ENCODE peak calls at places on chromosomes 6 and 20, in seven cellular contexts. E is left cardiac atrium; W is central memory CD8-positive, alpha-beta T cell; S is activated CD8-positive, alpha-beta memory T cell treated with anti-CD3 and anti-CD28 coated beads, Interleukin-2, amount 10 ng/mL, durations not matched to agents 7 days and 5 days; D is aorta; T is right lobe of liver; A is lower lobe of right lung. O is an unnamed sample.

GRCh38 chr6:33208089-33208967 is at the start of gene RING1:
- ATAC-seq in E (peak; percentile 83), W (peak; percentile 68), S (peak; percentile 57), D (peak; percentile 91), T (peak; percentile 75), A (peak; percentile 89), O (peak; percentile 29)

GRCh38 chr6:148370171-148370570 is 27.5 kb downstream of the SASH1 start:
- ATAC-seq in E (no peak), W (no peak), S (no peak), D (no peak), T (no peak), A (no peak), O (no peak)

GRCh38 chr20:5147193-5147592 is 20.4 kb downstream of the CDS2 start:
- ATAC-seq in E (no peak), W (no peak), S (no peak), D (no peak), T (no peak), A (peak; percentile 16), O (no peak)

GRCh38 chr20:62887147-62887859 is 25.7 kb upstream of the TCFL5 start:
- ATAC-seq in E (peak; percentile 61), W (peak; percentile 80), S (peak; percentile 20), D (no peak), T (peak; percentile 50), A (no peak), O (peak; percentile 54)

GRCh38 chr6:14079433-14079832 is 38.1 kb upstream of the CD83 start:
- ATAC-seq in E (peak; percentile 84), W (no peak), S (no peak), D (no peak), T (no peak), A (no peak), O (peak; percentile 69)

GRCh38 chr6:149974825-149975224 is 11.1 kb downstream of the ULBP1 start:
- ATAC-seq in E (no peak), W (no peak), S (no peak), D (no peak), T (no peak), A (no peak), O (no peak)

GRCh38 chr6:157527471-157527907 is 146.5 kb downstream of the ZDHHC14 start:
- ATAC-seq in E (peak; percentile 80), W (peak; percentile 36), S (peak; percentile 96), D (peak; percentile 85), T (peak; percentile 42), A (peak; percentile 60), O (peak; percentile 93)

GRCh38 chr6:119628691-119629621 is 279.4 kb upstream of the MAN1A1 start:
- ATAC-seq in E (no peak), W (no peak), S (no peak), D (no peak), T (no peak), A (no peak), O (no peak)

GRCh38 chr20:37853823-37854375 is 49.0 kb upstream of the VSTM2L start:
- ATAC-seq in E (no peak), W (no peak), S (no peak), D (no peak), T (no peak), A (no peak), O (peak; percentile 50)

GRCh38 chr6:5878792-5879191 is 127.9 kb downstream of the NRN1 start:
- ATAC-seq in E (no peak), W (peak; percentile 46), S (peak; percentile 58), D (no peak), T (no peak), A (no peak), O (peak; percentile 69)

GRCh38 chr6:151822252-151823111 is 15.0 kb downstream of the ESR1 start:
- ATAC-seq in E (no peak), W (no peak), S (no peak), D (no peak), T (no peak), A (no peak), O (no peak)

GRCh38 chr6:12113190-12113578 is 101.1 kb downstream of the HIVEP1 start:
- ATAC-seq in E (peak; percentile 44), W (no peak), S (peak; percentile 52), D (no peak), T (peak; percentile 20), A (peak; percentile 16), O (peak; percentile 97)

GRCh38 chr6:41721396-41721795 is 14.0 kb downstream of the TFEB start:
- ATAC-seq in E (no peak), W (no peak), S (no peak), D (no peak), T (no peak), A (no peak), O (no peak)

GRCh38 chr6:157952751-157953479 is 28.7 kb upstream of the SYNJ2 start:
- ATAC-seq in E (peak; percentile 62), W (no peak), S (no peak), D (no peak), T (no peak), A (no peak), O (no peak)

GRCh38 chr6:12661690-12662089 is 54.9 kb upstream of the PHACTR1 start:
- ATAC-seq in E (no peak), W (no peak), S (no peak), D (no peak), T (no peak), A (no peak), O (no peak)

GRCh38 chr20:57481281-57481711 is 43.6 kb downstream of the CTCFL start:
- ATAC-seq in E (peak; percentile 42), W (no peak), S (no peak), D (no peak), T (no peak), A (no peak), O (no peak)

GRCh38 chr6:10305740-10306423 is 109.0 kb downstream of the TFAP2A start:
- ATAC-seq in E (no peak), W (no peak), S (no peak), D (no peak), T (no peak), A (no peak), O (no peak)

GRCh38 chr6:75609639-75610590 is 8.2 kb downstream of the SENP6 start:
- ATAC-seq in E (no peak), W (no peak), S (no peak), D (no peak), T (no peak), A (no peak), O (no peak)

GRCh38 chr6:142406131-142406530 is 104.3 kb downstream of the ADGRG6 start:
- ATAC-seq in E (peak; percentile 29), W (no peak), S (no peak), D (no peak), T (peak; percentile 92), A (no peak), O (no peak)

GRCh38 chr20:35134472-35134871 is 12.7 kb downstream of the EDEM2 start:
- ATAC-seq in E (peak; percentile 67), W (no peak), S (no peak), D (peak; percentile 72), T (peak; percentile 60), A (no peak), O (no peak)

GRCh38 chr6:18424201-18424600 is 37.1 kb downstream of the RNF144B start:
- ATAC-seq in E (no peak), W (no peak), S (no peak), D (no peak), T (no peak), A (peak; percentile 89), O (no peak)

GRCh38 chr6:152952045-152952444 is 30.8 kb downstream of the FBXO5 start:
- ATAC-seq in E (no peak), W (no peak), S (peak; percentile 33), D (no peak), T (no peak), A (no peak), O (peak; percentile 59)

O was measured in activated T-helper 17 cell treated with anti-CD3 and anti-CD28 coated beads, Interleukin-2, amount 50 U/mL, for 72 hours.